ENCODE peak calls at places on chromosomes 7 and 10, in eight cellular contexts. R is transverse colon, E is stomach, V is H1, U is spleen, Z is endothelial cell of umbilical vein, N is GM12878, L is sigmoid colon. F is an unnamed sample.

GRCh38 chr7:25093268-25093802 is 31.7 kb downstream of the CYCS start:
- DNase-seq in R (peak), E (peak), V (no peak), U (peak), Z (peak), N (no peak), L (peak), F (no peak)

GRCh38 chr7:39952378-39952777 is 2.3 kb downstream of the CDK13 start:
- DNase-seq in R (no peak), E (no peak), V (no peak), U (no peak), Z (no peak), N (no peak), L (no peak), F (no peak)

GRCh38 chr10:68239069-68239468 is 7.2 kb upstream of the ATOH7 start:
- DNase-seq in R (no peak), E (no peak), V (no peak), U (no peak), Z (no peak), N (no peak), L (no peak), F (no peak)

GRCh38 chr10:96614515-96614914 is 27.7 kb upstream of the TM9SF3 start:
- DNase-seq in R (no peak), E (no peak), V (no peak), U (no peak), Z (peak), N (no peak), L (no peak), F (no peak)

GRCh38 chr10:11489591-11489990 is 121.9 kb downstream of the USP6NL start:
- DNase-seq in R (no peak), E (no peak), V (no peak), U (no peak), Z (no peak), N (no peak), L (no peak), F (no peak)

GRCh38 chr10:50473756-50474155 is 150.0 kb downstream of the SGMS1 start:
- DNase-seq in R (no peak), E (no peak), V (no peak), U (no peak), Z (no peak), N (no peak), L (no peak), F (no peak)

GRCh38 chr10:88500656-88501055 is 82.5 kb downstream of the RNLS start:
- DNase-seq in R (no peak), E (no peak), V (no peak), U (no peak), Z (no peak), N (no peak), L (no peak), F (no peak)

GRCh38 chr10:31602541-31603244 is 283.7 kb downstream of the ZEB1 start:
- DNase-seq in R (peak), E (peak), V (no peak), U (peak), Z (peak), N (no peak), L (peak), F (peak)

GRCh38 chr7:134527979-134528371 is 608 bp downstream of the AKR1B10 start:
- DNase-seq in R (no peak), E (no peak), V (no peak), U (no peak), Z (no peak), N (no peak), L (no peak), F (no peak)

GRCh38 chr10:96645191-96645721 is 58.4 kb upstream of the TM9SF3 start:
- DNase-seq in R (peak), E (no peak), V (no peak), U (peak), Z (no peak), N (no peak), L (no peak), F (no peak)

GRCh38 chr7:48099781-48100180 is 10.7 kb downstream of the UPP1 start:
- DNase-seq in R (no peak), E (no peak), V (no peak), U (no peak), Z (no peak), N (no peak), L (no peak), F (no peak)

GRCh38 chr7:18771834-18772566 is 276.5 kb downstream of the HDAC9 start:
- DNase-seq in R (no peak), E (no peak), V (no peak), U (no peak), Z (no peak), N (no peak), L (no peak), F (no peak)

GRCh38 chr10:119118231-119118630 is 14.3 kb downstream of the DENND10 start:
- DNase-seq in R (no peak), E (no peak), V (no peak), U (no peak), Z (no peak), N (no peak), L (peak), F (no peak)

GRCh38 chr7:27709137-27710075 is 30.6 kb upstream of the TAX1BP1 start:
- DNase-seq in R (no peak), E (no peak), V (no peak), U (no peak), Z (peak), N (no peak), L (no peak), F (no peak)

GRCh38 chr10:11043446-11044127 is 25.9 kb downstream of the CELF2 start:
- DNase-seq in R (no peak), E (no peak), V (no peak), U (no peak), Z (no peak), N (no peak), L (no peak), F (no peak)

GRCh38 chr10:71978476-71978875 is 14.3 kb downstream of the CHST3 start:
- DNase-seq in R (no peak), E (peak), V (no peak), U (peak), Z (peak), N (no peak), L (no peak), F (no peak)

GRCh38 chr10:71547841-71548493 is 151.2 kb downstream of the CDH23 start:
- DNase-seq in R (no peak), E (no peak), V (no peak), U (no peak), Z (no peak), N (no peak), L (no peak), F (no peak)

GRCh38 chr7:151429555-151430331 is 10.2 kb downstream of the CRYGN start:
- DNase-seq in R (peak), E (peak), V (no peak), U (peak), Z (no peak), N (peak), L (peak), F (no peak)

GRCh38 chr10:103599211-103599610 is 105.7 kb downstream of the NEURL1 start:
- DNase-seq in R (no peak), E (no peak), V (no peak), U (peak), Z (no peak), N (no peak), L (no peak), F (no peak)

GRCh38 chr10:3873728-3874461 is 88.9 kb upstream of the KLF6 start:
- DNase-seq in R (no peak), E (no peak), V (no peak), U (no peak), Z (peak), N (peak), L (no peak), F (no peak)

GRCh38 chr10:71285180-71285545 is 33.9 kb upstream of the SLC29A3 start:
- DNase-seq in R (peak), E (peak), V (no peak), U (no peak), Z (peak), N (no peak), L (no peak), F (no peak)

GRCh38 chr7:30214651-30215137 is 69.7 kb upstream of the ZNRF2 start:
- DNase-seq in R (no peak), E (no peak), V (no peak), U (no peak), Z (no peak), N (peak), L (no peak), F (no peak)

GRCh38 chr7:122544463-122544862 is 154.5 kb downstream of the RNF133 start:
- DNase-seq in R (peak), E (no peak), V (no peak), U (no peak), Z (no peak), N (peak), L (peak), F (no peak)

GRCh38 chr10:96295475-96295874 is 8.8 kb upstream of the DNTT start:
- DNase-seq in R (no peak), E (no peak), V (no peak), U (no peak), Z (no peak), N (no peak), L (no peak), F (no peak)

DNA sequence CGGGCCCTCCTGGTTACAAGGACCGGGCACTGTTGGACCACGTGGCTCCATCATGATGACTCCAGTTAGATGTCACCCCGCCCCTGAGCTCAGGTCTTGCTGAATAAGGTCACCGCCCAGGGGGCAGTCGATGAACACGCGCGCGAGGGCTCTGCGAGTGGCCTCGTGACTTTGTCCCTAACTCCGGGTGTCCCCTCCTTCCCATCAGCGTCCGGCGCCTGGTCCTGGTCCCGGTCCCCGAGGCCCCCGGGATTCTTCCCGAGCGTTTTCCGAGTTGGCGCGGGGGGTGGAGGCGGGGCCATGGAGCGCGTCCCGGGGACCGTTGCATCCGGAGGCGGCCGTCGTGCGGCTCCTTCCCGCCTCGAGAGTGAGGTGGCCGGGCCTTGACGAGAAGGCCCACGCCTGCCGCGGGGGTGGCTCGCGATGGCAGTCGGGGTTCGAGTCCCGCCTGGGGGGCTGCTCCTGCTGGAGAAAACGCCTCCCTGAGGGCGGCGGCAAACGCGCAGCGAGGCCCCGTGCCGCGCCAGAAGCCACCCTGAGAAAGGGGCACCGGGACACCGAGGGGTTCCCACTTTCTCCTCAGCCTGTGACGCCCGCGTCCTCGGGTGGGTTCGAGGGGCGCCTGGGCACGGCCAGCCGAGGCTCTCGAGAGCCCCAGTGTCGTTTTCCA is 569 bp upstream of the NPTX2 start:
- DNase-seq in R (no peak), E (no peak), V (no peak), U (no peak), Z (no peak), N (no peak), L (no peak), F (no peak)
- H3K4me3 ChIP-seq in R (peak), E (peak), V (peak), U (peak), Z (no peak), N (no peak), L (no peak), F (peak)

GRCh38 chr7:50367098-50367497 is 62.6 kb downstream of the IKZF1 start:
- DNase-seq in R (no peak), E (no peak), V (no peak), U (no peak), Z (no peak), N (no peak), L (no peak), F (no peak)

GRCh38 chr7:50366311-50366710 is 61.8 kb downstream of the IKZF1 start:
- DNase-seq in R (no peak), E (no peak), V (no peak), U (no peak), Z (no peak), N (no peak), L (no peak), F (no peak)

GRCh38 chr7:50362712-50363282 is 58.3 kb downstream of the IKZF1 start:
- DNase-seq in R (peak), E (no peak), V (no peak), U (peak), Z (no peak), N (no peak), L (no peak), F (no peak)

GRCh38 chr7:50363327-50364060 is 59.0 kb downstream of the IKZF1 start:
- DNase-seq in R (no peak), E (no peak), V (no peak), U (no peak), Z (no peak), N (no peak), L (no peak), F (no peak)

DNA sequence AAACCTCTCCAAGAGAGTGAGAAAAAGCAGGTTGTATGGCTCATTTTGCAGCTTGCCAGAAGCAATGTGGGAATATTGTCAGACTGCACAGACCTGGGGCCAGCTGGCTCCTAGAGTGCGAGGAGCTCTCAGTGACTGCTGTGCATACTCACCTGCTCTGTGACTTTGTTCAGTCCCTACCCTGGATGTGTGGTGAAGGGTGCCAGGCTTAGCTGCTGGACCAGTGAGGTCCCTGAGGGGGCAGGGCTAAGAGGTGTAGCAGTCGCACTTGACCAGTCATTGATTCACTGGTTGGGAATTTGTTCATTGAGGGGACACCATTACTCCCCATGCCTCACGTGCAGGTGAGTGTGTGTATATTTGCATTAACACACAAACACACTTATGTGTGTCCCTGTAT is 60.1 kb downstream of the IKZF1 start:
- DNase-seq in R (no peak), E (no peak), V (no peak), U (no peak), Z (no peak), N (no peak), L (no peak), F (no peak)
- TF ChIP-seq POLR2A in R (no peak), E (no peak), V (no peak), U (no peak), Z (no peak), N (no peak), L (no peak), F (no peak)

GRCh38 chr7:144641389-144642044 is 194.3 kb downstream of the TPK1 start:
- DNase-seq in R (no peak), E (no peak), V (no peak), U (no peak), Z (no peak), N (no peak), L (no peak), F (no peak)
- TF ChIP-seq POLR2AphosphoS5 in R (no peak), E (no peak), V (no peak), U (no peak), Z (no peak), N (no peak), L (no peak), F (no peak)

GRCh38 chr7:113085781-113086390 is 741 bp downstream of the GPR85 start:
- DNase-seq in R (no peak), E (no peak), V (no peak), U (no peak), Z (peak), N (no peak), L (no peak), F (no peak)
- H3K4me3 ChIP-seq in R (peak), E (peak), V (no peak), U (peak), Z (peak), N (no peak), L (peak), F (peak)

DNA sequence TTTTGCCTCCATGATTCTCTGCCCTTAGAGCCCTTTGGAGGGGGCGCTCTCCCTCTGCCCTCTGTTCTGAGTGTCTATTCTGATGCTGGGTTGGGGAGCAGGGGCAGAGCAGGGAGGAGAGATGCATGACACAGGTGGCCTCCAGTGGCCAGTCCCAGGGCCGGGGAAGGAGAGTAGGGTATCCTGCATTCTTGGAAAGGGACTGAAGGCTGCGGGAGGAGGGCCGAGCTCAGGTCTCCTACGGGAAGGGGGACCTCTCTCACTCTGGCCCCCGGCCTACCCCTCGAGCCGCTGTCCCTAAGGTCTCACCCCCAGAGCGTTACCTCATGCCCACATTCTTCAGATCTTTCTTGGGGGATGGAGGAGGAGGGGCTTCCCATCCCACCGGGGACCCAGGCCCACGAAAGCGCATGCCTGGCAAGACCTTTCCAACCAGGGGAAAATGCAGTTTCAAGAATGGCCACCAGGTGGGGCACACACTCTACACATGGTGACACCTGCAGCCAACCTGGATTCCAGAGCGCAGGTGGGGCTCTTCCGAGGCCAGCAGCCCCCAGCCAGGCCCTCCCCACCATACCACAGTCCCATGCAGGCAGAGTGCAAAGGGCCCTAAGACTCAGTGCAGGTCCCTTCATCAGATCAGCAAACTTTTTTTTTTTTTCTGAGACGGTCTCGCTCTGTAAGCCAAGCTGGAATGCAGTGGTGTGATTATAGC is 86.4 kb downstream of the MYL10 start:
- DNase-seq in R (peak), E (peak), V (peak), U (peak), Z (peak), N (peak), L (no peak), F (peak)
- TF ChIP-seq POLR2A in R (no peak), E (no peak), V (no peak), U (no peak), Z (no peak), N (no peak), L (no peak), F (no peak)

GRCh38 chr7:155951554-155952158 is 139.4 kb upstream of the SHH start:
- DNase-seq in R (peak), E (peak), V (no peak), U (no peak), Z (peak), N (no peak), L (peak), F (peak)
- TF ChIP-seq POLR2AphosphoS5 in R (no peak), E (peak), V (no peak), U (no peak), Z (peak), N (no peak), L (no peak), F (no peak)